ENCODE peak calls at places on chromosome 2, in five cellular contexts. X, Z, F, U and B are unnamed samples.
A peak's percentile ranks its signal among the peaks of the same experiment; 100 is the strongest.

GRCh38 chr2:206442854-206443734 is at the start of gene ADAM23:
- DNase-seq in U (peak; percentile 10), F (no peak), X (peak; percentile 70), Z (no peak), B (peak; percentile 37)

GRCh38 chr2:217105733-217106649 is 246.1 kb upstream of the TNP1 start:
- DNase-seq in X (peak; percentile 65), Z (no peak), F (no peak), U (peak; percentile 70), B (peak; percentile 87)

GRCh38 chr2:143686585-143687164 is 557.5 kb downstream of the ARHGAP15 start:
- DNase-seq in Z (no peak), F (no peak), X (peak; percentile 8), U (peak; percentile 65), B (peak; percentile 69)

GRCh38 chr2:56299166-56299806 is 115.5 kb downstream of the CCDC85A start:
- DNase-seq in X (peak; percentile 31), Z (no peak), F (no peak), U (no peak), B (no peak)

GRCh38 chr2:179486969-179487752 is 222.5 kb upstream of the SESTD1 start:
- DNase-seq in U (peak; percentile 2), F (no peak), Z (no peak), X (no peak), B (no peak)

GRCh38 chr2:219441451-219442205 is 7.0 kb downstream of the SPEG start:
- DNase-seq in U (peak; percentile 27), F (no peak), Z (no peak), X (peak; percentile 90), B (peak; percentile 58)

GRCh38 chr2:39431592-39432316 is 5.3 kb downstream of the MAP4K3 start:
- DNase-seq in X (no peak), U (peak; percentile 71), Z (peak; percentile 70), F (no peak), B (peak; percentile 66)

GRCh38 chr2:127261835-127262234 is 32.1 kb downstream of the ERCC3 start:
- DNase-seq in U (peak; percentile 11), Z (no peak), X (no peak), F (peak; percentile 13), B (peak; percentile 66)

GRCh38 chr2:44949329-44950151 is 8.0 kb downstream of the SIX3 start:
- DNase-seq in Z (no peak), F (no peak), X (no peak), U (peak; percentile 15), B (peak; percentile 75)

GRCh38 chr2:113216891-113217454 is 43.2 kb downstream of the PSD4 start:
- DNase-seq in X (no peak), U (no peak), Z (no peak), F (no peak), B (peak; percentile 57)